ENCODE peak calls at places on chromosomes 13 and 19, in seven cellular contexts. G, R, N, O, F, Y and M are unnamed samples. For H3K27me3, the result is how much of the 10 kb centered on the place peaks cover.

GRCh38 chr13:44972956-44973581 is 16.2 kb downstream of the NUFIP1 start:
- ATAC-seq in G (peak), R (no peak), N (no peak), O (no peak), F (no peak), Y (no peak), M (no peak)

GRCh38 chr13:22883262-22883840 is 297.4 kb upstream of the SGCG start:
- ATAC-seq in G (no peak), R (no peak), N (no peak), O (no peak), F (no peak), Y (peak), M (no peak)

GRCh38 chr19:31937983-31938382 is 407.4 kb upstream of the ZNF507 start:
- ATAC-seq in G (no peak), R (no peak), N (no peak), O (no peak), F (no peak), Y (no peak), M (no peak)

GRCh38 chr19:5349041-5349440 is 8.4 kb upstream of the PTPRS start:
- ATAC-seq in G (peak), R (no peak), N (no peak), O (peak), F (no peak), Y (no peak), M (no peak)

GRCh38 chr19:18440936-18441803 is 3.2 kb upstream of the ISYNA1 start:
- ATAC-seq in G (peak), R (peak), N (no peak), O (no peak), F (no peak), Y (no peak), M (no peak)

GRCh38 chr19:48642862-48643261 is 3.1 kb downstream of the CA11 start:
- ATAC-seq in G (no peak), R (no peak), N (no peak), O (no peak), F (no peak), Y (no peak), M (no peak)

GRCh38 chr19:31055454-31055853 is 293.8 kb downstream of the TSHZ3 start:
- ATAC-seq in G (no peak), R (no peak), N (no peak), O (no peak), F (no peak), Y (no peak), M (no peak)

GRCh38 chr13:102040812-102041211 is 361.0 kb downstream of the FGF14 start:
- ATAC-seq in G (no peak), R (no peak), N (no peak), O (no peak), F (no peak), Y (no peak), M (no peak)

GRCh38 chr13:103403148-103403740 is 337.0 kb upstream of the SLC10A2 start:
- ATAC-seq in G (no peak), R (no peak), N (no peak), O (no peak), F (no peak), Y (no peak), M (no peak)

GRCh38 chr19:19300613-19301012 is 19.7 kb downstream of the SUGP1 start:
- ATAC-seq in G (no peak), R (no peak), N (no peak), O (no peak), F (no peak), Y (no peak), M (no peak)

GRCh38 chr19:2634228-2634951 is 68.1 kb downstream of the GNG7 start:
- ATAC-seq in G (no peak), R (no peak), N (no peak), O (no peak), F (peak), Y (no peak), M (no peak)

GRCh38 chr13:32036131-32036695 is 4.6 kb downstream of the FRY start:
- ATAC-seq in G (peak), R (no peak), N (no peak), O (no peak), F (peak), Y (peak), M (no peak)

GRCh38 chr13:37492741-37493514 is 105.6 kb downstream of the POSTN start:
- ATAC-seq in G (no peak), R (no peak), N (no peak), O (no peak), F (no peak), Y (no peak), M (no peak)

GRCh38 chr19:42293539-42293938 is 8.4 kb upstream of the PRR19 start:
- ATAC-seq in G (no peak), R (no peak), N (no peak), O (no peak), F (no peak), Y (no peak), M (no peak)

GRCh38 chr13:114199961-114200672 is 21.1 kb downstream of the CFAP97D2 start:
- ATAC-seq in G (no peak), R (no peak), N (no peak), O (no peak), F (no peak), Y (no peak), M (no peak)

GRCh38 chr13:39527961-39528720 is 74.9 kb downstream of the LHFPL6 start:
- ATAC-seq in G (no peak), R (peak), N (no peak), O (peak), F (no peak), Y (no peak), M (no peak)

GRCh38 chr13:37149380-37149779 is 43.9 kb upstream of the CSNK1A1L start:
- ATAC-seq in G (no peak), R (no peak), N (no peak), O (no peak), F (no peak), Y (no peak), M (no peak)

GRCh38 chr19:55546822-55547614 is 1.7 kb upstream of the SBK3 start:
- ATAC-seq in G (peak), R (peak), N (peak), O (peak), F (peak), Y (no peak), M (peak)

GRCh38 chr19:718251-719024 is 9.7 kb downstream of the PALM start:
- ATAC-seq in G (peak), R (no peak), N (peak), O (no peak), F (no peak), Y (peak), M (no peak)

GRCh38 chr13:64417609-64418008 is 2812.5 kb downstream of the PCDH9 start:
- ATAC-seq in G (no peak), R (no peak), N (no peak), O (no peak), F (no peak), Y (no peak), M (no peak)

GRCh38 chr13:40126301-40127085 is 471.0 kb downstream of the COG6 start:
- ATAC-seq in G (no peak), R (no peak), N (no peak), O (no peak), F (no peak), Y (peak), M (no peak)

GRCh38 chr13:42855416-42855815 is 74.0 kb downstream of the FAM216B start:
- ATAC-seq in G (no peak), R (no peak), N (no peak), O (no peak), F (no peak), Y (no peak), M (no peak)

GRCh38 chr19:3932931-3933810 is at the start of gene NMRK2:
- ATAC-seq in G (no peak), R (no peak), N (no peak), O (no peak), F (no peak), Y (no peak), M (peak)

GRCh38 chr19:1156830-1157615 is 17.0 kb downstream of the SBNO2 start:
- ATAC-seq in G (no peak), R (no peak), N (no peak), O (no peak), F (no peak), Y (no peak), M (no peak)

GRCh38 chr13:56378566-56378965 is 762.2 kb upstream of the PRR20A start:
- ATAC-seq in G (no peak), R (no peak), N (no peak), O (no peak), F (no peak), Y (no peak), M (no peak)

GRCh38 chr19:53977991-53978731 is 13.3 kb upstream of the CACNG6 start:
- ATAC-seq in G (peak), R (peak), N (peak), O (no peak), F (no peak), Y (no peak), M (peak)

GRCh38 chr13:44236370-44236769 is 137.3 kb upstream of the SERP2 start:
- ATAC-seq in G (no peak), R (no peak), N (no peak), O (no peak), F (no peak), Y (no peak), M (peak)

GRCh38 chr19:42326969-42327368 is 1.5 kb downstream of the MEGF8 start:
- ATAC-seq in G (no peak), R (no peak), N (no peak), O (no peak), F (no peak), Y (no peak), M (no peak)

GRCh38 chr19:41774515-41774980 is 19.2 kb downstream of the CEACAM6 start:
- ATAC-seq in G (no peak), R (no peak), N (no peak), O (peak), F (peak), Y (no peak), M (no peak)

GRCh38 chr13:77717508-77717907 is 20.0 kb downstream of the SLAIN1 start:
- ATAC-seq in G (no peak), R (no peak), N (no peak), O (no peak), F (no peak), Y (no peak), M (no peak)

GRCh38 chr19:31448221-31448657 is 99.0 kb upstream of the TSHZ3 start:
- ATAC-seq in G (no peak), R (no peak), N (no peak), O (no peak), F (peak), Y (no peak), M (peak)

GRCh38 chr13:27794921-27795717 is 2.8 kb downstream of the GSX1 start:
- ATAC-seq in G (no peak), R (no peak), N (no peak), O (no peak), F (no peak), Y (no peak), M (no peak)

GRCh38 chr19:37221136-37221535 is 3.1 kb downstream of the ZNF383 start:
- ATAC-seq in G (no peak), R (no peak), N (no peak), O (no peak), F (no peak), Y (no peak), M (no peak)

GRCh38 chr19:13615890-13616289 is 109.6 kb upstream of the CACNA1A start:
- ATAC-seq in G (no peak), R (peak), N (no peak), O (no peak), F (no peak), Y (no peak), M (no peak)

GRCh38 chr19:46542428-46543230 is 47.0 kb upstream of the PNMA8B start:
- ATAC-seq in G (peak), R (peak), N (peak), O (peak), F (peak), Y (peak), M (peak)

GRCh38 chr19:49817964-49818690 is at the start of gene MED25:
- ATAC-seq in G (peak), R (peak), N (peak), O (peak), F (peak), Y (peak), M (peak)
- TF ChIP-seq POLR2AphosphoS5 in G (peak), R (peak), N (peak), O (peak), F (peak), Y (peak), M (peak)

GRCh38 chr13:24225062-24225461 is 64.5 kb downstream of the SPATA13 start:
- ATAC-seq in G (no peak), R (no peak), N (no peak), O (no peak), F (no peak), Y (no peak), M (no peak)

GRCh38 chr13:24224232-24224680 is 63.7 kb downstream of the SPATA13 start:
- ATAC-seq in G (no peak), R (no peak), N (no peak), O (no peak), F (no peak), Y (no peak), M (no peak)

GRCh38 chr13:24223341-24224231 is 63.1 kb downstream of the SPATA13 start:
- ATAC-seq in G (no peak), R (no peak), N (no peak), O (no peak), F (no peak), Y (peak), M (no peak)

GRCh38 chr13:24221007-24221406 is 60.5 kb downstream of the SPATA13 start:
- ATAC-seq in G (peak), R (no peak), N (peak), O (no peak), F (no peak), Y (no peak), M (no peak)

GRCh38 chr13:24222756-24223155 is 62.2 kb downstream of the SPATA13 start:
- ATAC-seq in G (no peak), R (no peak), N (no peak), O (no peak), F (no peak), Y (no peak), M (no peak)
- H3K27me3 ChIP-seq in G (under half), R (under half), N (under half), O (under half), F (under half), Y (under half), M (under half)

GRCh38 chr13:110275931-110276552 is 30.9 kb downstream of the COL4A1 start:
- ATAC-seq in G (no peak), R (no peak), N (no peak), O (no peak), F (no peak), Y (no peak), M (peak)
- H3K4me3 ChIP-seq in G (no peak), R (no peak), N (no peak), O (no peak), F (no peak), Y (no peak), M (no peak)

GRCh38 chr13:79516590-79516989 is 35.6 kb downstream of the NDFIP2 start:
- ATAC-seq in G (no peak), R (no peak), N (no peak), O (no peak), F (no peak), Y (no peak), M (no peak)
- TF ChIP-seq POLR2AphosphoS5 in G (no peak), R (no peak), N (no peak), O (no peak), F (no peak), Y (no peak), M (no peak)

DNA sequence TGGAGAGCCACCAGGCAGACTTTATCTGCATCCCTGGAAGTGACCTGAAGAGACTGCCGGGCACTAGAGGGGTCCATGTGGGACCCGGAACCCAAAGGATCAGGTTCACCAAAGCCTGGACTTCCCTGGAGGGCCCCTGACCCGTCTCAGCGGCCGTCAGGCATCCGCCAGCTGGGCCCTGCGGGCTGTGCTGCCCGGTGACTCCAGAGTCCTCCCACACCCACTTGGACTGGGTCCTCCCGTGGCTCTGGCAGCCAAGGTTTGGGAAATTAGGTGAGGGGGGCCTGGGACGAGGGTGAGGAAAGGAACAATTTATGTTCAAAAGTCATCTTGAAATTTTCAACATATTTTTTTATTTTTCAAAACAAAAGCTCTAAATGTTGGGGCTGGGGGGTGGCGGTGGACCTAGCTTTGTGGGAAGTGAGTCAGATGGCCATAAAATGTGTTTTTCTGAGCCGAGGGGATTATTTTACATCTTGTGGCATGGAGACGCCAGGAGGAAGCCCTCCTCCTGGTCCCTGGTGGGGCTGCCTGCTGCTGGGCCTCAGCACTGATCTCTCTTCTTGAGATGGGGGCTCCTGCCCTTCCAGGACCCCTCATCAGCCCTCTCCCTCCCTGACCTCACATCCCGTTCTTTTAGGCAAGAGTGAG is 20.2 kb downstream of the CEBPA start:
- ATAC-seq in G (no peak), R (no peak), N (no peak), O (no peak), F (no peak), Y (no peak), M (no peak)
- H3K27me3 ChIP-seq in G (under half), R (under half), N (under half), O (under half), F (under half), Y (under half), M (under half)

GRCh38 chr13:20161951-20162300 is 1.1 kb upstream of the GJA3 start:
- ATAC-seq in G (no peak), R (no peak), N (no peak), O (no peak), F (no peak), Y (no peak), M (no peak)

GRCh38 chr13:20161275-20161950 is 561 bp upstream of the GJA3 start:
- ATAC-seq in G (no peak), R (peak), N (no peak), O (peak), F (no peak), Y (peak), M (no peak)

GRCh38 chr13:20160346-20161274 is at the start of gene GJA3:
- ATAC-seq in G (peak), R (peak), N (peak), O (peak), F (no peak), Y (peak), M (peak)

GRCh38 chr13:20157387-20157786 is 3.5 kb downstream of the GJA3 start:
- ATAC-seq in G (no peak), R (no peak), N (no peak), O (no peak), F (no peak), Y (no peak), M (no peak)

GRCh38 chr13:20159646-20160345 is 1.1 kb downstream of the GJA3 start:
- ATAC-seq in G (no peak), R (no peak), N (no peak), O (no peak), F (no peak), Y (no peak), M (no peak)
- H3K4me3 ChIP-seq in G (peak), R (peak), N (no peak), O (peak), F (no peak), Y (peak), M (no peak)

GRCh38 chr19:40465781-40466218 is 255 bp upstream of the BLVRB start:
- ATAC-seq in G (peak), R (peak), N (peak), O (peak), F (peak), Y (peak), M (peak)

GRCh38 chr19:40465025-40465780 is at the start of gene BLVRB:
- ATAC-seq in G (peak), R (peak), N (peak), O (peak), F (peak), Y (peak), M (peak)

GRCh38 chr19:40467007-40467565 is 285 bp downstream of the SPTBN4 start:
- ATAC-seq in G (no peak), R (no peak), N (no peak), O (no peak), F (no peak), Y (no peak), M (no peak)

GRCh38 chr19:40464059-40465024 is 1.2 kb downstream of the BLVRB start:
- ATAC-seq in G (peak), R (peak), N (peak), O (peak), F (peak), Y (peak), M (peak)

GRCh38 chr19:40466219-40467006 is at the start of gene SPTBN4:
- ATAC-seq in G (peak), R (no peak), N (no peak), O (no peak), F (no peak), Y (peak), M (no peak)
- TF ChIP-seq POLR2AphosphoS5 in G (no peak), R (no peak), N (no peak), O (no peak), F (peak), Y (no peak), M (no peak)

GRCh38 chr19:35130761-35131720 is 3.8 kb downstream of the LGI4 start:
- ATAC-seq in G (peak), R (no peak), N (no peak), O (no peak), F (no peak), Y (no peak), M (no peak)

GRCh38 chr19:35126624-35126959 is 8.3 kb downstream of the LGI4 start:
- ATAC-seq in G (no peak), R (no peak), N (no peak), O (no peak), F (no peak), Y (no peak), M (no peak)

GRCh38 chr19:35125746-35126623 is 8.9 kb downstream of the LGI4 start:
- ATAC-seq in G (no peak), R (no peak), N (no peak), O (no peak), F (no peak), Y (no peak), M (no peak)

GRCh38 chr19:35127871-35128270 is 7.0 kb downstream of the LGI4 start:
- ATAC-seq in G (no peak), R (no peak), N (no peak), O (no peak), F (no peak), Y (no peak), M (no peak)

DNA sequence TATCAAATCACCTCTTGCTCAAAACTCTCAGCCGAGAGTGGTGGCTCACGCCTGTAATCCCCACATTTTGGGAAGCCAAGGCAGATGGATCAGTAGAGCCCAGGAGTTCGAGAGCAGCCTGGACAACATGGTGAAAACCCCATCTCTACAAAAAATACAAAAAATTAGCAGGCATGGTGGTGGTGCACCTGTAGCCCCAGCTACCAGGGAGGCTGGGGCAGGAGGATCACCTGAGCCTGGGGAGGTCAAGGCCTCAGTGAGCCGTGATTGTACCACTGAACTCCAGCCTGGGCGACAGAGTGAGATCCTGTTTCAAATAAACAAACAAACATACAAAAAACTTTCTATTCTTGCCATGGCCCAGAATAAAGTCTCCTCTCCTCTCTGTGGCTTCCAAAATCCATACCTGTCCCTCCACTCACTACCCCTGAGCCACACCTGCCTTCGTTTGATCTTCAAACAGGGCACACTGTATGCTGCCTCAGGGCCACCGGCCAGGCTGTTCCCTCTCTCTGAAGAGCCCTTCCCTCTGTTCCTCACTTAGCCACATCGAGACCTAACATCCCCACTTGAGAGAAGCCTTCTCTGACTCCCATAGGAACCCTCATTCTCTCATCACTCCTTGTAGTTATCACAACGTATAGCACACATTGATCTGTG is 6.3 kb downstream of the LGI4 start:
- ATAC-seq in G (no peak), R (no peak), N (no peak), O (no peak), F (no peak), Y (no peak), M (no peak)
- H3K27me3 ChIP-seq in G (under half), R (under half), N (under half), O (under half), F (under half), Y (under half), M (under half)

GRCh38 chr19:57830071-57830602 is at the start of gene ZNF587B:
- ATAC-seq in G (peak), R (peak), N (peak), O (peak), F (peak), Y (peak), M (peak)
- H3K4me3 ChIP-seq in G (no peak), R (no peak), N (no peak), O (peak), F (no peak), Y (no peak), M (peak)

GRCh38 chr19:38640368-38640767 is 7.1 kb upstream of the ACTN4 start:
- ATAC-seq in G (no peak), R (peak), N (no peak), O (no peak), F (no peak), Y (no peak), M (peak)
- TF ChIP-seq POLR2AphosphoS5 in G (no peak), R (no peak), N (no peak), O (no peak), F (no peak), Y (no peak), M (no peak)